ENCODE peak calls at places on chromosomes 2 and 18, in five cellular contexts. U, S, T, L and N are unnamed samples.

GRCh38 chr2:6929196-6929874 is 12.1 kb downstream of the RNF144A start:
- DNase-seq in U (no peak), S (no peak), T (no peak), L (no peak), N (peak; percentile 35)

GRCh38 chr2:215435261-215435808 is 533 bp downstream of the FN1 start:
- DNase-seq in U (peak; percentile 62), S (peak; percentile 54), T (peak; percentile 53), L (peak; percentile 33), N (peak; percentile 64)

GRCh38 chr2:3784731-3785130 is 81.4 kb downstream of the DCDC2C start:
- DNase-seq in U (no peak), S (no peak), T (no peak), L (no peak), N (peak; percentile 3)

GRCh38 chr2:16798472-16798871 is 132.8 kb upstream of the CYRIA start:
- DNase-seq in U (no peak), S (no peak), T (no peak), L (no peak), N (no peak)

GRCh38 chr2:153872311-153873061 is 764 bp downstream of the GALNT13 start:
- DNase-seq in U (no peak), S (no peak), T (peak; percentile 28), L (no peak), N (peak; percentile 15)

GRCh38 chr2:28406276-28407096 is 13.8 kb downstream of the FOSL2 start:
- DNase-seq in U (no peak), S (peak; percentile 78), T (peak; percentile 86), L (no peak), N (peak; percentile 76)

GRCh38 chr2:228589115-228589514 is 407.6 kb upstream of the SPHKAP start:
- DNase-seq in U (no peak), S (no peak), T (no peak), L (no peak), N (no peak)

GRCh38 chr18:46829947-46830346 is 73.1 kb upstream of the ST8SIA5 start:
- DNase-seq in U (no peak), S (no peak), T (no peak), L (no peak), N (no peak)

GRCh38 chr2:46858697-46859080 is 56.9 kb downstream of the MCFD2 start:
- DNase-seq in U (no peak), S (no peak), T (no peak), L (no peak), N (no peak)

GRCh38 chr2:125684932-125685331 is 971.0 kb upstream of the GYPC start:
- DNase-seq in U (no peak), S (no peak), T (no peak), L (no peak), N (no peak)

GRCh38 chr18:3706279-3707097 is 256.5 kb downstream of the TGIF1 start:
- DNase-seq in U (no peak), S (no peak), T (no peak), L (no peak), N (no peak)

GRCh38 chr2:241132549-241133435 is 16.5 kb downstream of the PASK start:
- DNase-seq in U (no peak), S (no peak), T (no peak), L (no peak), N (no peak)

GRCh38 chr18:11324510-11324909 is 175.1 kb upstream of the PIEZO2 start:
- DNase-seq in U (no peak), S (no peak), T (no peak), L (no peak), N (peak; percentile 56)

GRCh38 chr2:164014068-164014577 is 278.3 kb upstream of the FIGN start:
- DNase-seq in U (no peak), S (no peak), T (no peak), L (peak; percentile 26), N (no peak)

GRCh38 chr2:46239847-46240181 is 57.4 kb upstream of the EPAS1 start:
- DNase-seq in U (no peak), S (no peak), T (no peak), L (no peak), N (no peak)

GRCh38 chr18:24736686-24737085 is 276.2 kb downstream of the HRH4 start:
- DNase-seq in U (no peak), S (no peak), T (no peak), L (no peak), N (no peak)

GRCh38 chr2:172038604-172039003 is 38.9 kb downstream of the METAP1D start:
- DNase-seq in U (no peak), S (no peak), T (no peak), L (no peak), N (no peak)

GRCh38 chr2:132849118-132849517 is 179.1 kb upstream of the LYPD1 start:
- DNase-seq in U (no peak), S (no peak), T (no peak), L (no peak), N (no peak)

GRCh38 chr2:232892221-232892620 is 22.2 kb downstream of the SNORC start:
- DNase-seq in U (no peak), S (no peak), T (no peak), L (no peak), N (no peak)

GRCh38 chr2:66587216-66587615 is 152.3 kb downstream of the MEIS1 start:
- DNase-seq in U (no peak), S (peak; percentile 15), T (no peak), L (no peak), N (peak; percentile 30)

GRCh38 chr2:177131858-177132257 is 80.7 kb upstream of the HNRNPA3 start:
- DNase-seq in U (no peak), S (no peak), T (no peak), L (no peak), N (no peak)

GRCh38 chr18:64639536-64639935 is 490.6 kb upstream of the LINC00305 start:
- DNase-seq in U (no peak), S (no peak), T (no peak), L (no peak), N (no peak)

GRCh38 chr2:120703330-120703994 is 32.2 kb upstream of the GLI2 start:
- DNase-seq in U (no peak), S (no peak), T (no peak), L (no peak), N (peak; percentile 48)

GRCh38 chr2:74491671-74492544 is 7.5 kb downstream of the LBX2 start:
- DNase-seq in U (no peak), S (no peak), T (peak; percentile 28), L (no peak), N (no peak)

GRCh38 chr2:175282300-175282699 is 100.8 kb upstream of the ATP5MC3 start:
- DNase-seq in U (no peak), S (no peak), T (no peak), L (no peak), N (peak; percentile 65)

GRCh38 chr2:74735544-74735943 is 81.5 kb downstream of the SEMA4F start:
- DNase-seq in U (peak; percentile 33), S (no peak), T (no peak), L (no peak), N (no peak)

GRCh38 chr2:200432296-200432695 is 77.6 kb downstream of the KCTD18 start:
- DNase-seq in U (no peak), S (no peak), T (no peak), L (no peak), N (peak; percentile 42)

GRCh38 chr2:24943427-24943826 is 23.4 kb upstream of the ADCY3 start:
- DNase-seq in U (no peak), S (no peak), T (no peak), L (no peak), N (no peak)

GRCh38 chr2:215749092-215749957 is 264.0 kb downstream of the MREG start:
- DNase-seq in U (no peak), S (peak; percentile 78), T (peak; percentile 91), L (peak; percentile 67), N (peak; percentile 83)

GRCh38 chr2:150690870-150691269 is 203.4 kb upstream of the RND3 start:
- DNase-seq in U (no peak), S (no peak), T (no peak), L (no peak), N (peak; percentile 53)

GRCh38 chr2:16332681-16333519 is 332.7 kb downstream of the CYRIA start:
- DNase-seq in U (no peak), S (no peak), T (no peak), L (no peak), N (no peak)

GRCh38 chr2:25567406-25567805 is 106.0 kb downstream of the DTNB start:
- DNase-seq in U (no peak), S (no peak), T (no peak), L (no peak), N (peak; percentile 27)

DNA sequence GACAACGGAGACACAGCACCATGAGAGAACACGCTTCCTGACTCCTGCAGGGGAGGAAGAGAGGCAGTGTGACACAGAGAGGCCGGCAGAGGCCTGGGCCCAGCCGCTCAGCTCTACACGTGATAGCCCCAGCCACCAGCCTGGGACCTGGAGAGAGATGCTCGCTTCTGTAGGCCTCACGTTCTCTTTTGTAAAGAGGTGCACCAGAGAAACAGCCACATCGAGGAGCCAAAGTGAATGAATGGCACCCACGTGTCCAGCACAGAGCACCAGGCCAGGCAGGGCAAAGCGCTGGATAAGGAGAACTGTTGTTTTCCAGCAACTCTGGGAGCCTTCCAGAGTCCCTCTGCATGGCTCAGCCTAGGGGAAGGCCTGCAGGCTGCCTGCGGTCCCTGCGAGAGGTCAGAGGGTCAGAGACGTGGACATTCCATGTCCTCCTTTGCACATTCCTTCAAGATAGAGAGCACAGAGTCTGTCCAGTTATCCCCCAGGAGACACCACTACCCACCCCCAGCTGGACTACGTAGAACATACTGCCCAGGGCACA is 14.2 kb downstream of the LIMS2 start:
- DNase-seq in U (no peak), S (no peak), T (peak; percentile 18), L (no peak), N (peak; percentile 62)
- H3K4me1 ChIP-seq in U (peaks cover 16% of the 10 kb centered on the region), S (peaks cover 6% of the 10 kb centered on the region), T (peaks cover 75% of the 10 kb centered on the region), L (peaks cover 97% of the 10 kb centered on the region), N (peaks cover 29% of the 10 kb centered on the region)

GRCh38 chr18:79520473-79521390 is 125.0 kb downstream of the NFATC1 start:
- DNase-seq in U (no peak), S (no peak), T (peak; percentile 29), L (no peak), N (no peak)

GRCh38 chr18:79522451-79523220 is 126.9 kb downstream of the NFATC1 start:
- DNase-seq in U (no peak), S (no peak), T (peak; percentile 37), L (no peak), N (no peak)

GRCh38 chr18:79523221-79523737 is 127.5 kb downstream of the NFATC1 start:
- DNase-seq in U (no peak), S (no peak), T (peak; percentile 28), L (no peak), N (no peak)

GRCh38 chr18:79519751-79520472 is 124.2 kb downstream of the NFATC1 start:
- DNase-seq in U (no peak), S (no peak), T (peak; percentile 32), L (no peak), N (peak; percentile 39)

DNA sequence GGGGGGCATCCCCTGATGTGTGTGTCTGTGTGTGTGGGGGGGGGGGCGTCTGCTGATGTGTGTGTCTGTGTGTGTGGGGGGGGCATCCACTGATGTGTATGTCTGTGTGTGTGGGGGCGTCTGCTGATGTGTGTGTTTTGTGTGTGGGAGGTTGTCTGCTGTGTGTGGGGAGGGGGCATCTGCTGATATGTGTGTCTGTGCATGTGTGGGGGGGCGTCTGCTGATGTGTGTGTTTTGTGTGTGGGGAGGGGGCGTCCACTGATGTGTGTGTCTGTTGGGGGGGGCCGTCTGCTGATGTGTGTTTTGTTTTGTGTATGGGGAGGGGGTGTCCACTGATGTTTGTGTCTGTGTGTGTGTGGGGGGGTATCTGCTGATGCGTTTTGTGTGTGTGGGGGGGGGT is 126.1 kb downstream of the NFATC1 start:
- DNase-seq in U (no peak), S (no peak), T (peak; percentile 20), L (no peak), N (no peak)
- H3K27ac ChIP-seq in U (no peak overlapping the region), S (no peak overlapping the region), T (no peak overlapping the region), L (no peak overlapping the region), N (no peak overlapping the region)

GRCh38 chr2:101753207-101753616 is 55.7 kb downstream of the MAP4K4 start:
- DNase-seq in U (no peak), S (no peak), T (no peak), L (no peak), N (no peak)
- H3K9me3 ChIP-seq in U (no peaks in the 10 kb centered on the region), S (no peaks in the 10 kb centered on the region), T (no peaks in the 10 kb centered on the region), L (no peaks in the 10 kb centered on the region), N (no peaks in the 10 kb centered on the region)

GRCh38 chr2:65431417-65432226 is 777 bp downstream of the SPRED2 start:
- DNase-seq in U (peak; percentile 44), S (peak; percentile 70), T (peak; percentile 65), L (peak; percentile 38), N (peak; percentile 53)
- H3K4me1 ChIP-seq in U (peaks cover 6% of the 10 kb centered on the region), S (peaks cover 13% of the 10 kb centered on the region), T (peaks cover 32% of the 10 kb centered on the region), L (peaks cover 66% of the 10 kb centered on the region), N (peaks cover 9% of the 10 kb centered on the region)